ENCODE peak calls at places on chromosomes 1 and 21, in nine cellular contexts. One of them, this sample, is unnamed.

GRCh38 chr1:184708084-184708676 is 46.5 kb downstream of the EDEM3 start:
- DNase-seq in anterior cingulate cortex: no peak
- DNase-seq in RWPE1: no peak
- DNase-seq in M059J: no peak
- DNase-seq in HS-5: no peak
- DNase-seq in upper lobe of right lung: no peak
- DNase-seq in T-helper 1 cell: no peak
- DNase-seq in activated T-helper 1 cell treated with anti-CD3 and anti-CD28 coated beads, Interleukin-12 subunit alpha, Interleukin-12 subunit beta, Interleukin-2, Interleukin-4 antibody, amounts not matched to agents 30 ng/mL and 10 ng/mL and 1 ng/mL, durations not matched to agents 14 hours and 24 hours and 36 hours: no peak
- DNase-seq in psoas muscle: no peak
- DNase-seq in this sample: no peak

GRCh38 chr21:17472167-17472566 is 40.7 kb upstream of the CXADR start:
- DNase-seq in anterior cingulate cortex: no peak
- DNase-seq in RWPE1: no peak
- DNase-seq in M059J: no peak
- DNase-seq in HS-5: no peak
- DNase-seq in upper lobe of right lung: no peak
- DNase-seq in T-helper 1 cell: no peak
- DNase-seq in activated T-helper 1 cell treated with anti-CD3 and anti-CD28 coated beads, Interleukin-12 subunit alpha, Interleukin-12 subunit beta, Interleukin-2, Interleukin-4 antibody, amounts not matched to agents 30 ng/mL and 10 ng/mL and 1 ng/mL, durations not matched to agents 14 hours and 24 hours and 36 hours: no peak
- DNase-seq in psoas muscle: no peak
- DNase-seq in this sample: no peak

GRCh38 chr1:216723274-216723780 is at the start of gene ESRRG:
- DNase-seq in anterior cingulate cortex: peak
- DNase-seq in RWPE1: peak
- DNase-seq in M059J: no peak
- DNase-seq in HS-5: no peak
- DNase-seq in upper lobe of right lung: peak
- DNase-seq in T-helper 1 cell: no peak
- DNase-seq in activated T-helper 1 cell treated with anti-CD3 and anti-CD28 coated beads, Interleukin-12 subunit alpha, Interleukin-12 subunit beta, Interleukin-2, Interleukin-4 antibody, amounts not matched to agents 30 ng/mL and 10 ng/mL and 1 ng/mL, durations not matched to agents 14 hours and 24 hours and 36 hours: no peak
- DNase-seq in psoas muscle: peak
- DNase-seq in this sample: no peak

GRCh38 chr1:2989976-2990375 is 31.3 kb upstream of the ACTRT2 start:
- DNase-seq in anterior cingulate cortex: no peak
- DNase-seq in RWPE1: no peak
- DNase-seq in M059J: no peak
- DNase-seq in HS-5: no peak
- DNase-seq in upper lobe of right lung: peak
- DNase-seq in T-helper 1 cell: no peak
- DNase-seq in activated T-helper 1 cell treated with anti-CD3 and anti-CD28 coated beads, Interleukin-12 subunit alpha, Interleukin-12 subunit beta, Interleukin-2, Interleukin-4 antibody, amounts not matched to agents 30 ng/mL and 10 ng/mL and 1 ng/mL, durations not matched to agents 14 hours and 24 hours and 36 hours: no peak
- DNase-seq in psoas muscle: no peak
- DNase-seq in this sample: peak

GRCh38 chr1:222182641-222183040 is 365.3 kb downstream of the HHIPL2 start:
- DNase-seq in anterior cingulate cortex: no peak
- DNase-seq in RWPE1: no peak
- DNase-seq in M059J: peak
- DNase-seq in HS-5: peak
- DNase-seq in upper lobe of right lung: no peak
- DNase-seq in T-helper 1 cell: no peak
- DNase-seq in activated T-helper 1 cell treated with anti-CD3 and anti-CD28 coated beads, Interleukin-12 subunit alpha, Interleukin-12 subunit beta, Interleukin-2, Interleukin-4 antibody, amounts not matched to agents 30 ng/mL and 10 ng/mL and 1 ng/mL, durations not matched to agents 14 hours and 24 hours and 36 hours: no peak
- DNase-seq in psoas muscle: no peak
- DNase-seq in this sample: no peak

GRCh38 chr1:155208656-155209372 is at the start of gene MTX1:
- DNase-seq in anterior cingulate cortex: peak
- DNase-seq in RWPE1: peak
- DNase-seq in M059J: peak
- DNase-seq in HS-5: peak
- DNase-seq in upper lobe of right lung: peak
- DNase-seq in T-helper 1 cell: peak
- DNase-seq in activated T-helper 1 cell treated with anti-CD3 and anti-CD28 coated beads, Interleukin-12 subunit alpha, Interleukin-12 subunit beta, Interleukin-2, Interleukin-4 antibody, amounts not matched to agents 30 ng/mL and 10 ng/mL and 1 ng/mL, durations not matched to agents 14 hours and 24 hours and 36 hours: peak
- DNase-seq in psoas muscle: peak
- DNase-seq in this sample: peak

GRCh38 chr1:29975036-29975694 is 738.8 kb downstream of the PTPRU start:
- DNase-seq in anterior cingulate cortex: no peak
- DNase-seq in RWPE1: peak
- DNase-seq in M059J: peak
- DNase-seq in HS-5: no peak
- DNase-seq in upper lobe of right lung: no peak
- DNase-seq in T-helper 1 cell: no peak
- DNase-seq in activated T-helper 1 cell treated with anti-CD3 and anti-CD28 coated beads, Interleukin-12 subunit alpha, Interleukin-12 subunit beta, Interleukin-2, Interleukin-4 antibody, amounts not matched to agents 30 ng/mL and 10 ng/mL and 1 ng/mL, durations not matched to agents 14 hours and 24 hours and 36 hours: no peak
- DNase-seq in psoas muscle: no peak
- DNase-seq in this sample: no peak

GRCh38 chr1:202965441-202965821 is 1.6 kb downstream of the CYB5R1 start:
- DNase-seq in anterior cingulate cortex: no peak
- DNase-seq in RWPE1: peak
- DNase-seq in M059J: no peak
- DNase-seq in HS-5: no peak
- DNase-seq in upper lobe of right lung: no peak
- DNase-seq in T-helper 1 cell: no peak
- DNase-seq in activated T-helper 1 cell treated with anti-CD3 and anti-CD28 coated beads, Interleukin-12 subunit alpha, Interleukin-12 subunit beta, Interleukin-2, Interleukin-4 antibody, amounts not matched to agents 30 ng/mL and 10 ng/mL and 1 ng/mL, durations not matched to agents 14 hours and 24 hours and 36 hours: no peak
- DNase-seq in psoas muscle: no peak
- DNase-seq in this sample: no peak

GRCh38 chr1:24108334-24109165 is 3.4 kb downstream of the MYOM3 start:
- DNase-seq in anterior cingulate cortex: no peak
- DNase-seq in RWPE1: peak
- DNase-seq in M059J: peak
- DNase-seq in HS-5: peak
- DNase-seq in upper lobe of right lung: peak
- DNase-seq in T-helper 1 cell: no peak
- DNase-seq in activated T-helper 1 cell treated with anti-CD3 and anti-CD28 coated beads, Interleukin-12 subunit alpha, Interleukin-12 subunit beta, Interleukin-2, Interleukin-4 antibody, amounts not matched to agents 30 ng/mL and 10 ng/mL and 1 ng/mL, durations not matched to agents 14 hours and 24 hours and 36 hours: no peak
- DNase-seq in psoas muscle: peak
- DNase-seq in this sample: no peak

GRCh38 chr1:83905315-83905907 is 93.5 kb downstream of the TTLL7 start:
- DNase-seq in anterior cingulate cortex: no peak
- DNase-seq in RWPE1: peak
- DNase-seq in M059J: peak
- DNase-seq in HS-5: peak
- DNase-seq in upper lobe of right lung: no peak
- DNase-seq in T-helper 1 cell: peak
- DNase-seq in activated T-helper 1 cell treated with anti-CD3 and anti-CD28 coated beads, Interleukin-12 subunit alpha, Interleukin-12 subunit beta, Interleukin-2, Interleukin-4 antibody, amounts not matched to agents 30 ng/mL and 10 ng/mL and 1 ng/mL, durations not matched to agents 14 hours and 24 hours and 36 hours: no peak
- DNase-seq in psoas muscle: no peak
- DNase-seq in this sample: no peak

GRCh38 chr1:6260961-6261614 is at the start of gene GPR153:
- DNase-seq in anterior cingulate cortex: no peak
- DNase-seq in RWPE1: no peak
- DNase-seq in M059J: peak
- DNase-seq in HS-5: no peak
- DNase-seq in upper lobe of right lung: peak
- DNase-seq in T-helper 1 cell: no peak
- DNase-seq in activated T-helper 1 cell treated with anti-CD3 and anti-CD28 coated beads, Interleukin-12 subunit alpha, Interleukin-12 subunit beta, Interleukin-2, Interleukin-4 antibody, amounts not matched to agents 30 ng/mL and 10 ng/mL and 1 ng/mL, durations not matched to agents 14 hours and 24 hours and 36 hours: peak
- DNase-seq in psoas muscle: peak
- DNase-seq in this sample: no peak

GRCh38 chr1:7224644-7225043 is 439.4 kb downstream of the CAMTA1 start:
- DNase-seq in anterior cingulate cortex: no peak
- DNase-seq in RWPE1: no peak
- DNase-seq in M059J: no peak
- DNase-seq in HS-5: no peak
- DNase-seq in upper lobe of right lung: no peak
- DNase-seq in T-helper 1 cell: no peak
- DNase-seq in activated T-helper 1 cell treated with anti-CD3 and anti-CD28 coated beads, Interleukin-12 subunit alpha, Interleukin-12 subunit beta, Interleukin-2, Interleukin-4 antibody, amounts not matched to agents 30 ng/mL and 10 ng/mL and 1 ng/mL, durations not matched to agents 14 hours and 24 hours and 36 hours: no peak
- DNase-seq in psoas muscle: no peak
- DNase-seq in this sample: no peak

GRCh38 chr21:43318841-43319781 is 107.8 kb downstream of the SIK1 start:
- DNase-seq in anterior cingulate cortex: peak
- DNase-seq in RWPE1: peak
- DNase-seq in M059J: peak
- DNase-seq in HS-5: no peak
- DNase-seq in upper lobe of right lung: no peak
- DNase-seq in T-helper 1 cell: no peak
- DNase-seq in activated T-helper 1 cell treated with anti-CD3 and anti-CD28 coated beads, Interleukin-12 subunit alpha, Interleukin-12 subunit beta, Interleukin-2, Interleukin-4 antibody, amounts not matched to agents 30 ng/mL and 10 ng/mL and 1 ng/mL, durations not matched to agents 14 hours and 24 hours and 36 hours: no peak
- DNase-seq in psoas muscle: peak
- DNase-seq in this sample: no peak

GRCh38 chr1:212984522-212985291 is 31.0 kb downstream of the ANGEL2 start:
- DNase-seq in anterior cingulate cortex: no peak
- DNase-seq in RWPE1: no peak
- DNase-seq in M059J: no peak
- DNase-seq in HS-5: no peak
- DNase-seq in upper lobe of right lung: no peak
- DNase-seq in T-helper 1 cell: no peak
- DNase-seq in activated T-helper 1 cell treated with anti-CD3 and anti-CD28 coated beads, Interleukin-12 subunit alpha, Interleukin-12 subunit beta, Interleukin-2, Interleukin-4 antibody, amounts not matched to agents 30 ng/mL and 10 ng/mL and 1 ng/mL, durations not matched to agents 14 hours and 24 hours and 36 hours: no peak
- DNase-seq in psoas muscle: no peak
- DNase-seq in this sample: no peak

GRCh38 chr21:42538479-42539275 is 25.0 kb downstream of the SLC37A1 start:
- DNase-seq in anterior cingulate cortex: no peak
- DNase-seq in RWPE1: no peak
- DNase-seq in M059J: no peak
- DNase-seq in HS-5: no peak
- DNase-seq in upper lobe of right lung: peak
- DNase-seq in T-helper 1 cell: no peak
- DNase-seq in activated T-helper 1 cell treated with anti-CD3 and anti-CD28 coated beads, Interleukin-12 subunit alpha, Interleukin-12 subunit beta, Interleukin-2, Interleukin-4 antibody, amounts not matched to agents 30 ng/mL and 10 ng/mL and 1 ng/mL, durations not matched to agents 14 hours and 24 hours and 36 hours: no peak
- DNase-seq in psoas muscle: no peak
- DNase-seq in this sample: peak

GRCh38 chr21:35223480-35224156 is 174.5 kb upstream of the RUNX1 start:
- DNase-seq in anterior cingulate cortex: no peak
- DNase-seq in RWPE1: no peak
- DNase-seq in M059J: peak
- DNase-seq in HS-5: no peak
- DNase-seq in upper lobe of right lung: no peak
- DNase-seq in T-helper 1 cell: no peak
- DNase-seq in activated T-helper 1 cell treated with anti-CD3 and anti-CD28 coated beads, Interleukin-12 subunit alpha, Interleukin-12 subunit beta, Interleukin-2, Interleukin-4 antibody, amounts not matched to agents 30 ng/mL and 10 ng/mL and 1 ng/mL, durations not matched to agents 14 hours and 24 hours and 36 hours: no peak
- DNase-seq in psoas muscle: no peak
- DNase-seq in this sample: no peak

GRCh38 chr1:108560430-108561144 is 687 bp downstream of the EEIG2 start:
- DNase-seq in anterior cingulate cortex: no peak
- DNase-seq in RWPE1: no peak
- DNase-seq in M059J: peak
- DNase-seq in HS-5: no peak
- DNase-seq in upper lobe of right lung: peak
- DNase-seq in T-helper 1 cell: peak
- DNase-seq in activated T-helper 1 cell treated with anti-CD3 and anti-CD28 coated beads, Interleukin-12 subunit alpha, Interleukin-12 subunit beta, Interleukin-2, Interleukin-4 antibody, amounts not matched to agents 30 ng/mL and 10 ng/mL and 1 ng/mL, durations not matched to agents 14 hours and 24 hours and 36 hours: peak
- DNase-seq in psoas muscle: peak
- DNase-seq in this sample: peak

GRCh38 chr1:160978510-160978927 is 23.9 kb upstream of the ITLN2 start:
- DNase-seq in anterior cingulate cortex: no peak
- DNase-seq in RWPE1: no peak
- DNase-seq in M059J: no peak
- DNase-seq in HS-5: no peak
- DNase-seq in upper lobe of right lung: no peak
- DNase-seq in T-helper 1 cell: no peak
- DNase-seq in activated T-helper 1 cell treated with anti-CD3 and anti-CD28 coated beads, Interleukin-12 subunit alpha, Interleukin-12 subunit beta, Interleukin-2, Interleukin-4 antibody, amounts not matched to agents 30 ng/mL and 10 ng/mL and 1 ng/mL, durations not matched to agents 14 hours and 24 hours and 36 hours: no peak
- DNase-seq in psoas muscle: no peak
- DNase-seq in this sample: peak

GRCh38 chr1:234980657-234981396 is 147.8 kb downstream of the TOMM20 start:
- DNase-seq in anterior cingulate cortex: peak
- DNase-seq in RWPE1: peak
- DNase-seq in M059J: peak
- DNase-seq in HS-5: peak
- DNase-seq in upper lobe of right lung: peak
- DNase-seq in T-helper 1 cell: peak
- DNase-seq in activated T-helper 1 cell treated with anti-CD3 and anti-CD28 coated beads, Interleukin-12 subunit alpha, Interleukin-12 subunit beta, Interleukin-2, Interleukin-4 antibody, amounts not matched to agents 30 ng/mL and 10 ng/mL and 1 ng/mL, durations not matched to agents 14 hours and 24 hours and 36 hours: peak
- DNase-seq in psoas muscle: peak
- DNase-seq in this sample: peak

GRCh38 chr1:214425101-214425500 is 126.3 kb downstream of the PTPN14 start:
- DNase-seq in anterior cingulate cortex: no peak
- DNase-seq in RWPE1: no peak
- DNase-seq in M059J: peak
- DNase-seq in HS-5: no peak
- DNase-seq in upper lobe of right lung: no peak
- DNase-seq in T-helper 1 cell: no peak
- DNase-seq in activated T-helper 1 cell treated with anti-CD3 and anti-CD28 coated beads, Interleukin-12 subunit alpha, Interleukin-12 subunit beta, Interleukin-2, Interleukin-4 antibody, amounts not matched to agents 30 ng/mL and 10 ng/mL and 1 ng/mL, durations not matched to agents 14 hours and 24 hours and 36 hours: no peak
- DNase-seq in psoas muscle: no peak
- DNase-seq in this sample: no peak